ENCODE peak calls at places on chromosome 1, in nine cellular contexts. One of them, this sample, is unnamed.

GRCh38 chr1:31783846-31784245 is 19.7 kb upstream of the ADGRB2 start:
- DNase-seq in endothelial cell of umbilical vein: no peak
- DNase-seq in stomach: no peak
- DNase-seq in HL-60: no peak
- DNase-seq in breast epithelium: no peak
- DNase-seq in HCT116: no peak
- DNase-seq in GM23338: no peak
- DNase-seq in spleen: peak; percentile 49
- DNase-seq in GM12878: no peak
- DNase-seq in this sample: no peak

GRCh38 chr1:20187103-20187812 is 940 bp upstream of the PLA2G2C start:
- DNase-seq in endothelial cell of umbilical vein: no peak
- DNase-seq in stomach: peak; percentile 78
- DNase-seq in HL-60: no peak
- DNase-seq in breast epithelium: peak; percentile 74
- DNase-seq in HCT116: no peak
- DNase-seq in GM23338: peak; percentile 9
- DNase-seq in spleen: no peak
- DNase-seq in GM12878: no peak
- DNase-seq in this sample: peak; percentile 62

GRCh38 chr1:22184892-22185612 is 42.2 kb upstream of the WNT4 start:
- DNase-seq in endothelial cell of umbilical vein: no peak
- DNase-seq in stomach: peak; percentile 29
- DNase-seq in HL-60: peak; percentile 9
- DNase-seq in breast epithelium: peak; percentile 41
- DNase-seq in HCT116: no peak
- DNase-seq in GM23338: peak; percentile 75
- DNase-seq in spleen: no peak
- DNase-seq in GM12878: no peak
- DNase-seq in this sample: no peak

GRCh38 chr1:187641015-187641414 is 812.3 kb downstream of the PLA2G4A start:
- DNase-seq in endothelial cell of umbilical vein: no peak
- DNase-seq in stomach: no peak
- DNase-seq in HL-60: no peak
- DNase-seq in breast epithelium: no peak
- DNase-seq in HCT116: no peak
- DNase-seq in GM23338: no peak
- DNase-seq in spleen: no peak
- DNase-seq in GM12878: no peak
- DNase-seq in this sample: no peak

GRCh38 chr1:37811027-37811655 is 3.1 kb upstream of the YRDC start:
- DNase-seq in endothelial cell of umbilical vein: peak; percentile 79
- DNase-seq in stomach: peak; percentile 67
- DNase-seq in HL-60: peak; percentile 76
- DNase-seq in breast epithelium: peak; percentile 42
- DNase-seq in HCT116: peak; percentile 73
- DNase-seq in GM23338: peak; percentile 94
- DNase-seq in spleen: peak; percentile 90
- DNase-seq in GM12878: no peak
- DNase-seq in this sample: no peak

GRCh38 chr1:226643167-226643566 is 94.6 kb downstream of the STUM start:
- DNase-seq in endothelial cell of umbilical vein: no peak
- DNase-seq in stomach: no peak
- DNase-seq in HL-60: peak; percentile 96
- DNase-seq in breast epithelium: no peak
- DNase-seq in HCT116: peak; percentile 34
- DNase-seq in GM23338: no peak
- DNase-seq in spleen: peak; percentile 87
- DNase-seq in GM12878: peak; percentile 33
- DNase-seq in this sample: no peak

GRCh38 chr1:151165281-151165737 is 393 bp downstream of the LYSMD1 start:
- DNase-seq in endothelial cell of umbilical vein: no peak
- DNase-seq in stomach: no peak
- DNase-seq in HL-60: no peak
- DNase-seq in breast epithelium: peak; percentile 41
- DNase-seq in HCT116: no peak
- DNase-seq in GM23338: peak; percentile 88
- DNase-seq in spleen: peak; percentile 88
- DNase-seq in GM12878: no peak
- DNase-seq in this sample: peak; percentile 35

GRCh38 chr1:10965621-10966226 is 46.7 kb upstream of the TARDBP start:
- DNase-seq in endothelial cell of umbilical vein: no peak
- DNase-seq in stomach: peak; percentile 50
- DNase-seq in HL-60: peak; percentile 91
- DNase-seq in breast epithelium: no peak
- DNase-seq in HCT116: no peak
- DNase-seq in GM23338: no peak
- DNase-seq in spleen: no peak
- DNase-seq in GM12878: peak; percentile 58
- DNase-seq in this sample: no peak

GRCh38 chr1:109786107-109786470 is 22.4 kb upstream of the EPS8L3 start:
- DNase-seq in endothelial cell of umbilical vein: no peak
- DNase-seq in stomach: no peak
- DNase-seq in HL-60: no peak
- DNase-seq in breast epithelium: no peak
- DNase-seq in HCT116: no peak
- DNase-seq in GM23338: no peak
- DNase-seq in spleen: no peak
- DNase-seq in GM12878: no peak
- DNase-seq in this sample: no peak

GRCh38 chr1:222539951-222540597 is 7.8 kb downstream of the HHIPL2 start:
- DNase-seq in endothelial cell of umbilical vein: no peak
- DNase-seq in stomach: no peak
- DNase-seq in HL-60: no peak
- DNase-seq in breast epithelium: no peak
- DNase-seq in HCT116: no peak
- DNase-seq in GM23338: no peak
- DNase-seq in spleen: no peak
- DNase-seq in GM12878: no peak
- DNase-seq in this sample: no peak

GRCh38 chr1:245800901-245801605 is 646.3 kb downstream of the KIF26B start:
- DNase-seq in endothelial cell of umbilical vein: no peak
- DNase-seq in stomach: no peak
- DNase-seq in HL-60: no peak
- DNase-seq in breast epithelium: no peak
- DNase-seq in HCT116: no peak
- DNase-seq in GM23338: no peak
- DNase-seq in spleen: no peak
- DNase-seq in GM12878: no peak
- DNase-seq in this sample: no peak

GRCh38 chr1:28088168-28088961 is at the start of gene EYA3:
- DNase-seq in endothelial cell of umbilical vein: peak; percentile 100
- DNase-seq in stomach: peak; percentile 100
- DNase-seq in HL-60: peak; percentile 99
- DNase-seq in breast epithelium: peak; percentile 99
- DNase-seq in HCT116: peak; percentile 96
- DNase-seq in GM23338: peak; percentile 98
- DNase-seq in spleen: peak; percentile 99
- DNase-seq in GM12878: peak; percentile 98
- DNase-seq in this sample: peak; percentile 98

GRCh38 chr1:210003501-210003900 is 65.5 kb downstream of the SYT14 start:
- DNase-seq in endothelial cell of umbilical vein: no peak
- DNase-seq in stomach: no peak
- DNase-seq in HL-60: no peak
- DNase-seq in breast epithelium: no peak
- DNase-seq in HCT116: no peak
- DNase-seq in GM23338: no peak
- DNase-seq in spleen: no peak
- DNase-seq in GM12878: no peak
- DNase-seq in this sample: no peak

GRCh38 chr1:209996348-209996747 is 58.3 kb downstream of the SYT14 start:
- DNase-seq in endothelial cell of umbilical vein: no peak
- DNase-seq in stomach: no peak
- DNase-seq in HL-60: no peak
- DNase-seq in breast epithelium: no peak
- DNase-seq in HCT116: no peak
- DNase-seq in GM23338: no peak
- DNase-seq in spleen: no peak
- DNase-seq in GM12878: no peak
- DNase-seq in this sample: no peak

GRCh38 chr1:209999005-209999404 is 61.0 kb downstream of the SYT14 start:
- DNase-seq in endothelial cell of umbilical vein: no peak
- DNase-seq in stomach: no peak
- DNase-seq in HL-60: no peak
- DNase-seq in breast epithelium: no peak
- DNase-seq in HCT116: no peak
- DNase-seq in GM23338: no peak
- DNase-seq in spleen: no peak
- DNase-seq in GM12878: no peak
- DNase-seq in this sample: no peak

DNA sequence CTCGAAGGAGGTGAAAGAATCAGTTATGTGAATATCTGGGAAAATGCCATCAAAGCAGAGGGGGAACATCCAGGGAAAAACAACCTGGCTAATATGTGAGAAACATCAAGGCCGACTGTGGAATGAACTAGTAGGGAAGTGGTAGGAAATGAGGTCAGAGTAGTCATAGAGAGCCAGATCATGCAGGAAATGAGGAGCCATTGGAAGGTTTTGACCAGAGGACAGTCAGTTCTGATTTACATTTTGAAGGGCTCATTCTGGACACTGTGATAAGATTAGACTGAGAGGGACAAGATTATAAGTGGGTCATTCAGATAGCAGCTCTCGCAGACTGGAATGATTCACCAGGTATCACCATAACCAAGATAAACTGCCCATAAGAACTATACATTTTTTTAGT is 63.7 kb downstream of the SYT14 start:
- DNase-seq in endothelial cell of umbilical vein: peak; percentile 41
- DNase-seq in stomach: no peak
- DNase-seq in HL-60: no peak
- DNase-seq in breast epithelium: no peak
- DNase-seq in HCT116: no peak
- DNase-seq in GM23338: no peak
- DNase-seq in spleen: no peak
- DNase-seq in GM12878: no peak
- DNase-seq in this sample: no peak
- TF ChIP-seq POLR2AphosphoS5 in endothelial cell of umbilical vein: no peak
- TF ChIP-seq POLR2AphosphoS5 in stomach: no peak
- TF ChIP-seq POLR2AphosphoS5 in HL-60: no peak
- TF ChIP-seq POLR2AphosphoS5 in breast epithelium: no peak
- TF ChIP-seq POLR2AphosphoS5 in HCT116: no peak
- TF ChIP-seq POLR2AphosphoS5 in GM23338: no peak
- TF ChIP-seq POLR2AphosphoS5 in spleen: no peak
- TF ChIP-seq POLR2AphosphoS5 in GM12878: no peak
- TF ChIP-seq POLR2AphosphoS5 in this sample: no peak

DNA sequence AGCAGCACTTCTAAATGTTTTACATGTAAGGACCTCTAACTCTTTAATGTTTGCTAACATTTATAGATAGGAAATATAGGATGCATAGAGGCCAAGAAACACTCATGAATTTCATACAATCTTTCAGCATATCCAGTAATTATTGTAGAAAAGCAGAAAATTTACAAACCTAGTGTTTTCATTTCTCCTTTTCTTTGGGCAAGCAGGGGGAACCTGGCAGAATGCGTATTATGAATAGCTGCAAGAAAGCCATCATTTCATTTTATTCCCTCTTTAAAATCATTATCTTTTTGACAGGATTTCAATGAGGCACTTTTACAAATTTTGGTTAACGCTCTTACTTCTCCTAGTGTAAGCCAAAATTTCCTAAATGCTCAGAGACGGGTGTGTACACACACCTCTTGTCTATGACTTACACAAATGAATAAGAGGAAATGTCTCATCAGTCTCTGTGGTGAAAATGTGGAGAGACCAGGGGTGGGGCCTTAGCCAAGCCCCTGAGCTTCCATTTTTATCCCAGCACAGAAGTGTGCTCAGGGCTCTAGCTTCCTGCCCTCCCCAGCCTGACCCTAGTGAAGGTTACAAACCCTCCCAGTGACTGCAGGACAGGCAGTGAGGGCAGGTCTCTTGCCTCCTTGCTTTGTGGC is 91.6 kb downstream of the LRRC8C start:
- DNase-seq in endothelial cell of umbilical vein: peak; percentile 80
- DNase-seq in stomach: no peak
- DNase-seq in HL-60: peak; percentile 68
- DNase-seq in breast epithelium: no peak
- DNase-seq in HCT116: no peak
- DNase-seq in GM23338: no peak
- DNase-seq in spleen: peak; percentile 72
- DNase-seq in GM12878: peak; percentile 52
- DNase-seq in this sample: no peak
- H3K27ac ChIP-seq in endothelial cell of umbilical vein: peak overlapping the region; percentile 85
- H3K27ac ChIP-seq in stomach: peak overlapping the region; percentile 72
- H3K27ac ChIP-seq in HL-60: peak overlapping the region; percentile 24
- H3K27ac ChIP-seq in breast epithelium: no peak overlapping the region
- H3K27ac ChIP-seq in HCT116: no peak overlapping the region
- H3K27ac ChIP-seq in GM23338: no peak overlapping the region
- H3K27ac ChIP-seq in spleen: peak overlapping the region; percentile 53
- H3K27ac ChIP-seq in GM12878: no peak overlapping the region
- H3K27ac ChIP-seq in this sample: no peak overlapping the region

GRCh38 chr1:8661185-8662110 is 156.0 kb downstream of the RERE start:
- DNase-seq in endothelial cell of umbilical vein: peak; percentile 69
- DNase-seq in stomach: no peak
- DNase-seq in HL-60: no peak
- DNase-seq in breast epithelium: no peak
- DNase-seq in HCT116: no peak
- DNase-seq in GM23338: peak; percentile 36
- DNase-seq in spleen: no peak
- DNase-seq in GM12878: peak; percentile 72
- DNase-seq in this sample: no peak
- TF ChIP-seq POLR2AphosphoS5 in endothelial cell of umbilical vein: no peak
- TF ChIP-seq POLR2AphosphoS5 in stomach: no peak
- TF ChIP-seq POLR2AphosphoS5 in HL-60: no peak
- TF ChIP-seq POLR2AphosphoS5 in breast epithelium: no peak
- TF ChIP-seq POLR2AphosphoS5 in HCT116: no peak
- TF ChIP-seq POLR2AphosphoS5 in GM23338: no peak
- TF ChIP-seq POLR2AphosphoS5 in spleen: no peak
- TF ChIP-seq POLR2AphosphoS5 in GM12878: peak; percentile 37
- TF ChIP-seq POLR2AphosphoS5 in this sample: no peak

GRCh38 chr1:9883585-9884449 is 26.3 kb downstream of the CTNNBIP1 start:
- DNase-seq in endothelial cell of umbilical vein: no peak
- DNase-seq in stomach: no peak
- DNase-seq in HL-60: no peak
- DNase-seq in breast epithelium: no peak
- DNase-seq in HCT116: no peak
- DNase-seq in GM23338: no peak
- DNase-seq in spleen: no peak
- DNase-seq in GM12878: no peak
- DNase-seq in this sample: no peak
- H3K27ac ChIP-seq in endothelial cell of umbilical vein: no peak overlapping the region
- H3K27ac ChIP-seq in stomach: no peak overlapping the region
- H3K27ac ChIP-seq in HL-60: no peak overlapping the region
- H3K27ac ChIP-seq in breast epithelium: no peak overlapping the region
- H3K27ac ChIP-seq in HCT116: no peak overlapping the region
- H3K27ac ChIP-seq in GM23338: no peak overlapping the region
- H3K27ac ChIP-seq in spleen: no peak overlapping the region
- H3K27ac ChIP-seq in GM12878: no peak overlapping the region
- H3K27ac ChIP-seq in this sample: no peak overlapping the region

This sample was measured in prostate gland.